ENCODE peak calls at places on chromosome 12, in ten cellular contexts. One of them, this sample, is unnamed.

GRCh38 chr12:58364389-58365086 is 423.2 kb downstream of the ATP23 start:
- DNase-seq in T-helper 1 cell: no peak
- DNase-seq in HS-27A: peak
- DNase-seq in neuronal stem cell: no peak
- DNase-seq in NCI-H446: peak
- DNase-seq in activated gamma-delta T cell treated with Interleukin-2 at 50 U/mL for 16 hours: no peak
- DNase-seq in nucleus accumbens: no peak
- DNase-seq in sigmoid colon: no peak
- DNase-seq in NCI-H1105: no peak
- DNase-seq in NCI-H69: peak
- DNase-seq in this sample: no peak

GRCh38 chr12:95583933-95584332 is 32.7 kb upstream of the USP44 start:
- DNase-seq in activated gamma-delta T cell treated with Interleukin-2 at 50 U/mL for 16 hours: no peak
- DNase-seq in sigmoid colon: no peak
- DNase-seq in HS-27A: no peak
- DNase-seq in NCI-H1105: no peak
- DNase-seq in nucleus accumbens: no peak
- DNase-seq in NCI-H69: no peak
- DNase-seq in neuronal stem cell: no peak
- DNase-seq in T-helper 1 cell: no peak
- DNase-seq in NCI-H446: no peak
- DNase-seq in this sample: no peak

GRCh38 chr12:2523317-2523716 is 271.5 kb upstream of the FKBP4 start:
- DNase-seq in activated gamma-delta T cell treated with Interleukin-2 at 50 U/mL for 16 hours: no peak
- DNase-seq in neuronal stem cell: no peak
- DNase-seq in NCI-H446: no peak
- DNase-seq in NCI-H1105: no peak
- DNase-seq in NCI-H69: no peak
- DNase-seq in HS-27A: no peak
- DNase-seq in nucleus accumbens: no peak
- DNase-seq in T-helper 1 cell: no peak
- DNase-seq in sigmoid colon: no peak
- DNase-seq in this sample: no peak

GRCh38 chr12:122527478-122527944 is 462 bp downstream of the KNTC1 start:
- DNase-seq in neuronal stem cell: no peak
- DNase-seq in HS-27A: no peak
- DNase-seq in T-helper 1 cell: no peak
- DNase-seq in nucleus accumbens: no peak
- DNase-seq in NCI-H69: peak
- DNase-seq in sigmoid colon: no peak
- DNase-seq in activated gamma-delta T cell treated with Interleukin-2 at 50 U/mL for 16 hours: no peak
- DNase-seq in NCI-H446: peak
- DNase-seq in NCI-H1105: no peak
- DNase-seq in this sample: peak

GRCh38 chr12:57127101-57127709 is 1.1 kb upstream of the LRP1 start:
- DNase-seq in NCI-H69: peak
- DNase-seq in sigmoid colon: peak
- DNase-seq in nucleus accumbens: peak
- DNase-seq in T-helper 1 cell: no peak
- DNase-seq in HS-27A: no peak
- DNase-seq in NCI-H1105: peak
- DNase-seq in NCI-H446: no peak
- DNase-seq in activated gamma-delta T cell treated with Interleukin-2 at 50 U/mL for 16 hours: peak
- DNase-seq in neuronal stem cell: peak
- DNase-seq in this sample: peak

GRCh38 chr12:56237552-56237951 is 7.7 kb downstream of the SLC39A5 start:
- DNase-seq in nucleus accumbens: no peak
- DNase-seq in T-helper 1 cell: no peak
- DNase-seq in activated gamma-delta T cell treated with Interleukin-2 at 50 U/mL for 16 hours: no peak
- DNase-seq in NCI-H1105: no peak
- DNase-seq in HS-27A: no peak
- DNase-seq in neuronal stem cell: no peak
- DNase-seq in NCI-H69: no peak
- DNase-seq in sigmoid colon: no peak
- DNase-seq in NCI-H446: no peak
- DNase-seq in this sample: no peak

GRCh38 chr12:130286041-130286440 is 51.6 kb upstream of the PIWIL1 start:
- DNase-seq in NCI-H1105: no peak
- DNase-seq in HS-27A: no peak
- DNase-seq in NCI-H69: peak
- DNase-seq in neuronal stem cell: no peak
- DNase-seq in NCI-H446: no peak
- DNase-seq in T-helper 1 cell: no peak
- DNase-seq in sigmoid colon: no peak
- DNase-seq in nucleus accumbens: no peak
- DNase-seq in activated gamma-delta T cell treated with Interleukin-2 at 50 U/mL for 16 hours: no peak
- DNase-seq in this sample: no peak

GRCh38 chr12:55925870-55926737 is 1.6 kb downstream of the PYM1 start:
- DNase-seq in NCI-H69: peak
- DNase-seq in HS-27A: no peak
- DNase-seq in T-helper 1 cell: no peak
- DNase-seq in sigmoid colon: no peak
- DNase-seq in neuronal stem cell: no peak
- DNase-seq in NCI-H446: no peak
- DNase-seq in NCI-H1105: no peak
- DNase-seq in nucleus accumbens: no peak
- DNase-seq in activated gamma-delta T cell treated with Interleukin-2 at 50 U/mL for 16 hours: no peak
- DNase-seq in this sample: no peak

GRCh38 chr12:81208193-81208946 is 130.5 kb downstream of the ACSS3 start:
- DNase-seq in activated gamma-delta T cell treated with Interleukin-2 at 50 U/mL for 16 hours: no peak
- DNase-seq in NCI-H69: peak
- DNase-seq in neuronal stem cell: no peak
- DNase-seq in nucleus accumbens: no peak
- DNase-seq in NCI-H1105: no peak
- DNase-seq in sigmoid colon: no peak
- DNase-seq in T-helper 1 cell: no peak
- DNase-seq in HS-27A: no peak
- DNase-seq in NCI-H446: no peak
- DNase-seq in this sample: no peak

GRCh38 chr12:96120359-96121100 is 73.6 kb upstream of the ELK3 start:
- DNase-seq in sigmoid colon: no peak
- DNase-seq in HS-27A: no peak
- DNase-seq in NCI-H69: no peak
- DNase-seq in T-helper 1 cell: no peak
- DNase-seq in NCI-H446: no peak
- DNase-seq in neuronal stem cell: no peak
- DNase-seq in activated gamma-delta T cell treated with Interleukin-2 at 50 U/mL for 16 hours: no peak
- DNase-seq in nucleus accumbens: no peak
- DNase-seq in NCI-H1105: no peak
- DNase-seq in this sample: no peak

GRCh38 chr12:44465139-44465538 is 411.0 kb downstream of the NELL2 start:
- DNase-seq in nucleus accumbens: no peak
- DNase-seq in NCI-H1105: no peak
- DNase-seq in sigmoid colon: no peak
- DNase-seq in HS-27A: no peak
- DNase-seq in neuronal stem cell: no peak
- DNase-seq in NCI-H446: no peak
- DNase-seq in T-helper 1 cell: no peak
- DNase-seq in activated gamma-delta T cell treated with Interleukin-2 at 50 U/mL for 16 hours: no peak
- DNase-seq in NCI-H69: peak
- DNase-seq in this sample: no peak

GRCh38 chr12:131057211-131057721 is 103.6 kb downstream of the ADGRD1 start:
- DNase-seq in neuronal stem cell: no peak
- DNase-seq in HS-27A: no peak
- DNase-seq in NCI-H446: no peak
- DNase-seq in sigmoid colon: peak
- DNase-seq in NCI-H69: no peak
- DNase-seq in activated gamma-delta T cell treated with Interleukin-2 at 50 U/mL for 16 hours: no peak
- DNase-seq in T-helper 1 cell: no peak
- DNase-seq in nucleus accumbens: no peak
- DNase-seq in NCI-H1105: no peak
- DNase-seq in this sample: no peak

GRCh38 chr12:121810234-121810817 is 6.5 kb downstream of the SETD1B start:
- DNase-seq in sigmoid colon: peak
- DNase-seq in NCI-H69: no peak
- DNase-seq in nucleus accumbens: no peak
- DNase-seq in activated gamma-delta T cell treated with Interleukin-2 at 50 U/mL for 16 hours: no peak
- DNase-seq in NCI-H1105: no peak
- DNase-seq in T-helper 1 cell: no peak
- DNase-seq in NCI-H446: no peak
- DNase-seq in neuronal stem cell: no peak
- DNase-seq in HS-27A: no peak
- DNase-seq in this sample: no peak

GRCh38 chr12:96219700-96220206 is 25.6 kb downstream of the ELK3 start:
- DNase-seq in HS-27A: peak
- DNase-seq in activated gamma-delta T cell treated with Interleukin-2 at 50 U/mL for 16 hours: no peak
- DNase-seq in NCI-H69: peak
- DNase-seq in sigmoid colon: no peak
- DNase-seq in nucleus accumbens: no peak
- DNase-seq in T-helper 1 cell: no peak
- DNase-seq in neuronal stem cell: no peak
- DNase-seq in NCI-H1105: no peak
- DNase-seq in NCI-H446: peak
- DNase-seq in this sample: no peak

GRCh38 chr12:67665679-67666078 is 17.1 kb downstream of the DYRK2 start:
- DNase-seq in sigmoid colon: no peak
- DNase-seq in NCI-H69: no peak
- DNase-seq in NCI-H446: no peak
- DNase-seq in HS-27A: no peak
- DNase-seq in T-helper 1 cell: no peak
- DNase-seq in activated gamma-delta T cell treated with Interleukin-2 at 50 U/mL for 16 hours: no peak
- DNase-seq in nucleus accumbens: no peak
- DNase-seq in neuronal stem cell: no peak
- DNase-seq in NCI-H1105: no peak
- DNase-seq in this sample: no peak

GRCh38 chr12:65612440-65612839 is 211.8 kb upstream of the HMGA2 start:
- DNase-seq in NCI-H446: no peak
- DNase-seq in nucleus accumbens: no peak
- DNase-seq in T-helper 1 cell: no peak
- DNase-seq in activated gamma-delta T cell treated with Interleukin-2 at 50 U/mL for 16 hours: no peak
- DNase-seq in neuronal stem cell: no peak
- DNase-seq in HS-27A: no peak
- DNase-seq in NCI-H1105: no peak
- DNase-seq in sigmoid colon: no peak
- DNase-seq in NCI-H69: no peak
- DNase-seq in this sample: no peak

GRCh38 chr12:55707841-55708694 is at the start of gene ITGA7:
- DNase-seq in NCI-H69: peak
- DNase-seq in neuronal stem cell: peak
- DNase-seq in activated gamma-delta T cell treated with Interleukin-2 at 50 U/mL for 16 hours: peak
- DNase-seq in HS-27A: no peak
- DNase-seq in sigmoid colon: peak
- DNase-seq in NCI-H1105: peak
- DNase-seq in NCI-H446: peak
- DNase-seq in nucleus accumbens: peak
- DNase-seq in T-helper 1 cell: peak
- DNase-seq in this sample: peak

GRCh38 chr12:15682826-15683225 is 106.4 kb downstream of the EPS8 start:
- DNase-seq in NCI-H1105: no peak
- DNase-seq in neuronal stem cell: no peak
- DNase-seq in sigmoid colon: no peak
- DNase-seq in activated gamma-delta T cell treated with Interleukin-2 at 50 U/mL for 16 hours: no peak
- DNase-seq in HS-27A: peak
- DNase-seq in nucleus accumbens: no peak
- DNase-seq in T-helper 1 cell: no peak
- DNase-seq in NCI-H69: no peak
- DNase-seq in NCI-H446: no peak
- DNase-seq in this sample: no peak

GRCh38 chr12:14949631-14950030 is 11.3 kb upstream of the ERP27 start:
- DNase-seq in NCI-H1105: no peak
- DNase-seq in HS-27A: no peak
- DNase-seq in neuronal stem cell: no peak
- DNase-seq in NCI-H446: no peak
- DNase-seq in nucleus accumbens: no peak
- DNase-seq in activated gamma-delta T cell treated with Interleukin-2 at 50 U/mL for 16 hours: no peak
- DNase-seq in T-helper 1 cell: no peak
- DNase-seq in NCI-H69: no peak
- DNase-seq in sigmoid colon: no peak
- DNase-seq in this sample: no peak

GRCh38 chr12:94305293-94305957 is 154.2 kb downstream of the CEP83 start:
- DNase-seq in nucleus accumbens: no peak
- DNase-seq in HS-27A: no peak
- DNase-seq in NCI-H1105: peak
- DNase-seq in NCI-H446: no peak
- DNase-seq in activated gamma-delta T cell treated with Interleukin-2 at 50 U/mL for 16 hours: no peak
- DNase-seq in neuronal stem cell: no peak
- DNase-seq in T-helper 1 cell: no peak
- DNase-seq in sigmoid colon: no peak
- DNase-seq in NCI-H69: no peak
- DNase-seq in this sample: no peak

GRCh38 chr12:71938728-71939385 is at the start of gene TPH2:
- DNase-seq in nucleus accumbens: peak
- DNase-seq in T-helper 1 cell: no peak
- DNase-seq in activated gamma-delta T cell treated with Interleukin-2 at 50 U/mL for 16 hours: peak
- DNase-seq in sigmoid colon: no peak
- DNase-seq in NCI-H446: peak
- DNase-seq in NCI-H69: peak
- DNase-seq in neuronal stem cell: peak
- DNase-seq in NCI-H1105: no peak
- DNase-seq in HS-27A: peak
- DNase-seq in this sample: peak

This sample was measured in effector memory CD8-positive, alpha-beta T cell.